ENCODE peak calls at places on chromosome 3, in ten cellular contexts. U, A, W, J, K, F, Z, M, O and G are unnamed samples.

GRCh38 chr3:141427764-141428163 is 59.1 kb upstream of the RASA2 start:
- DNase-seq in U (no peak), A (no peak), W (no peak), J (no peak), K (no peak), F (no peak), Z (no peak), M (no peak), O (no peak), G (no peak)

GRCh38 chr3:37453393-37454391 is 279.3 kb upstream of the LRRFIP2 start:
- DNase-seq in U (no peak), A (no peak), W (peak), J (peak), K (peak), F (no peak), Z (no peak), M (peak), O (no peak), G (no peak)

GRCh38 chr3:72234394-72234793 is 449.4 kb upstream of the PROK2 start:
- DNase-seq in U (no peak), A (peak), W (peak), J (no peak), K (no peak), F (peak), Z (peak), M (peak), O (peak), G (peak)

GRCh38 chr3:121748638-121749275 is 784 bp downstream of the GOLGB1 start:
- DNase-seq in U (peak), A (no peak), W (peak), J (no peak), K (peak), F (no peak), Z (peak), M (no peak), O (peak), G (no peak)

GRCh38 chr3:13610006-13610570 is 61.2 kb downstream of the FBLN2 start:
- DNase-seq in U (no peak), A (no peak), W (no peak), J (no peak), K (no peak), F (no peak), Z (no peak), M (no peak), O (no peak), G (no peak)

GRCh38 chr3:15300318-15301078 is 31.9 kb downstream of the SH3BP5 start:
- DNase-seq in U (no peak), A (no peak), W (peak), J (no peak), K (no peak), F (peak), Z (peak), M (peak), O (peak), G (no peak)

GRCh38 chr3:106183762-106184391 is 315.1 kb upstream of the CBLB start:
- DNase-seq in U (peak), A (peak), W (no peak), J (no peak), K (no peak), F (peak), Z (peak), M (no peak), O (peak), G (peak)

GRCh38 chr3:134449277-134449676 is 36.5 kb downstream of the ANAPC13 start:
- DNase-seq in U (peak), A (no peak), W (no peak), J (no peak), K (no peak), F (no peak), Z (peak), M (peak), O (no peak), G (no peak)

GRCh38 chr3:191328383-191328962 is 721 bp upstream of the CCDC50 start:
- DNase-seq in U (no peak), A (no peak), W (no peak), J (no peak), K (no peak), F (no peak), Z (peak), M (no peak), O (no peak), G (no peak)

GRCh38 chr3:22117751-22118346 is 366.8 kb upstream of the ZNF385D start:
- DNase-seq in U (no peak), A (peak), W (no peak), J (no peak), K (no peak), F (peak), Z (peak), M (no peak), O (peak), G (peak)

GRCh38 chr3:120353463-120353862 is 4.3 kb upstream of the LRRC58 start:
- DNase-seq in U (no peak), A (no peak), W (no peak), J (no peak), K (no peak), F (no peak), Z (no peak), M (no peak), O (no peak), G (no peak)

GRCh38 chr3:17800232-17800631 is 57.8 kb upstream of the TBC1D5 start:
- DNase-seq in U (peak), A (no peak), W (no peak), J (no peak), K (no peak), F (peak), Z (peak), M (no peak), O (no peak), G (no peak)

GRCh38 chr3:65979731-65980130 is 59.0 kb downstream of the MAGI1 start:
- DNase-seq in U (peak), A (peak), W (no peak), J (no peak), K (no peak), F (peak), Z (no peak), M (no peak), O (peak), G (no peak)

GRCh38 chr3:2686816-2687502 is 423.2 kb downstream of the IL5RA start:
- DNase-seq in U (no peak), A (no peak), W (no peak), J (no peak), K (no peak), F (no peak), Z (no peak), M (no peak), O (no peak), G (no peak)

GRCh38 chr3:10473581-10474438 is 31.6 kb downstream of the ATP2B2 start:
- DNase-seq in U (no peak), A (no peak), W (no peak), J (no peak), K (no peak), F (no peak), Z (no peak), M (no peak), O (no peak), G (no peak)

GRCh38 chr3:112718967-112719366 is 78.0 kb upstream of the CCDC80 start:
- DNase-seq in U (no peak), A (no peak), W (no peak), J (no peak), K (no peak), F (no peak), Z (no peak), M (no peak), O (no peak), G (no peak)

GRCh38 chr3:149239357-149239936 is 17.8 kb upstream of the CP start:
- DNase-seq in U (no peak), A (no peak), W (no peak), J (no peak), K (no peak), F (no peak), Z (no peak), M (no peak), O (no peak), G (no peak)

GRCh38 chr3:41041899-41042298 is 157.4 kb upstream of the CTNNB1 start:
- DNase-seq in U (no peak), A (no peak), W (no peak), J (no peak), K (no peak), F (no peak), Z (no peak), M (no peak), O (no peak), G (no peak)

GRCh38 chr3:177751770-177752169 is 554.5 kb upstream of the TBL1XR1 start:
- DNase-seq in U (no peak), A (no peak), W (no peak), J (no peak), K (no peak), F (no peak), Z (no peak), M (no peak), O (no peak), G (no peak)

GRCh38 chr3:60086811-60087210 is 1037.0 kb upstream of the CFAP20DC start:
- DNase-seq in U (peak), A (no peak), W (no peak), J (no peak), K (no peak), F (no peak), Z (peak), M (no peak), O (peak), G (no peak)

GRCh38 chr3:112759681-112760080 is 87.0 kb downstream of the CD200R1L start:
- DNase-seq in U (no peak), A (no peak), W (no peak), J (no peak), K (no peak), F (no peak), Z (no peak), M (no peak), O (peak), G (no peak)

GRCh38 chr3:149657796-149658443 is at the start of gene WWTR1:
- DNase-seq in U (peak), A (peak), W (peak), J (peak), K (peak), F (peak), Z (peak), M (peak), O (peak), G (peak)

GRCh38 chr3:106168941-106169340 is 300.1 kb upstream of the CBLB start:
- DNase-seq in U (no peak), A (no peak), W (no peak), J (no peak), K (no peak), F (no peak), Z (peak), M (no peak), O (no peak), G (no peak)

GRCh38 chr3:114496874-114497273 is 203.0 kb downstream of the TIGIT start:
- DNase-seq in U (peak), A (no peak), W (no peak), J (no peak), K (no peak), F (peak), Z (peak), M (no peak), O (peak), G (no peak)

GRCh38 chr3:169091196-169091595 is 572.3 kb downstream of the MECOM start:
- DNase-seq in U (peak), A (no peak), W (no peak), J (no peak), K (no peak), F (peak), Z (peak), M (no peak), O (peak), G (no peak)

GRCh38 chr3:134437211-134437752 is 48.5 kb downstream of the ANAPC13 start:
- DNase-seq in U (no peak), A (no peak), W (no peak), J (no peak), K (no peak), F (no peak), Z (peak), M (no peak), O (no peak), G (no peak)

GRCh38 chr3:154090116-154090420 is 31.1 kb upstream of the ARHGEF26 start:
- DNase-seq in U (peak), A (no peak), W (no peak), J (no peak), K (peak), F (no peak), Z (peak), M (no peak), O (no peak), G (no peak)

GRCh38 chr3:135918600-135918999 is 46.9 kb upstream of the PPP2R3A start:
- DNase-seq in U (no peak), A (no peak), W (no peak), J (no peak), K (no peak), F (no peak), Z (peak), M (no peak), O (peak), G (no peak)

GRCh38 chr3:86229775-86230094 is 761.2 kb downstream of the VGLL3 start:
- DNase-seq in U (no peak), A (no peak), W (no peak), J (no peak), K (no peak), F (no peak), Z (no peak), M (no peak), O (no peak), G (no peak)

GRCh38 chr3:78495326-78495725 is 1272.5 kb downstream of the ROBO1 start:
- DNase-seq in U (no peak), A (no peak), W (no peak), J (no peak), K (no peak), F (no peak), Z (no peak), M (no peak), O (no peak), G (no peak)

GRCh38 chr3:128998532-128998931 is 2.6 kb upstream of the EFCC1 start:
- DNase-seq in U (no peak), A (no peak), W (no peak), J (no peak), K (no peak), F (no peak), Z (no peak), M (no peak), O (no peak), G (no peak)

GRCh38 chr3:96354106-96354505 is 460.3 kb upstream of the EPHA6 start:
- DNase-seq in U (no peak), A (no peak), W (no peak), J (no peak), K (no peak), F (no peak), Z (no peak), M (no peak), O (no peak), G (no peak)

GRCh38 chr3:15428539-15428938 is 1.1 kb downstream of the EAF1 start:
- DNase-seq in U (peak), A (no peak), W (no peak), J (no peak), K (no peak), F (peak), Z (peak), M (no peak), O (peak), G (peak)

GRCh38 chr3:150319900-150320299 is 88.2 kb upstream of the TSC22D2 start:
- DNase-seq in U (peak), A (peak), W (no peak), J (no peak), K (no peak), F (peak), Z (peak), M (no peak), O (peak), G (peak)

DNA sequence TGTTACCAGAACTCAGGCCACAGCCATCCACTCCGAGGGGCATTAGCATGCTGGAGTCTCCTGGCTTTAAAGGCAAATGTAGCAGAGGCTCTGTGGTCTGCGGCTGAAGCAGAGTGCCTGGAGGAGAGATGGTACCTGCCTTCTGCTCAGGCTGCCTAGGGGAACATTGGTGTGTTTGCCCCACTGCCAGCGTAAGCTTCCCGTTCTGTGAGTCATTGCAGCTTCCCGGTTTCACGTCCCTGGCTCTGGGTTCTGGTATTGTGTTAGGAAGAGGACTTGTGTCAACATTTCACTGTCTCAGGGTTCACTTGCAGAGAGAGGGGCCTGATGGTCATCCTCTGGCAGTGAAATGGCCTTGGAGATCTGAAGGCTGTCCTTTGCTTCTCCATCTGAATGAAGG is 1.8 kb downstream of the GASK1A start:
- DNase-seq in U (no peak), A (no peak), W (peak), J (no peak), K (no peak), F (no peak), Z (peak), M (peak), O (no peak), G (no peak)
- H3K4me3 ChIP-seq in U (no peak), A (no peak), W (peak), J (no peak), K (peak), F (no peak), Z (no peak), M (peak), O (no peak), G (no peak)

DNA sequence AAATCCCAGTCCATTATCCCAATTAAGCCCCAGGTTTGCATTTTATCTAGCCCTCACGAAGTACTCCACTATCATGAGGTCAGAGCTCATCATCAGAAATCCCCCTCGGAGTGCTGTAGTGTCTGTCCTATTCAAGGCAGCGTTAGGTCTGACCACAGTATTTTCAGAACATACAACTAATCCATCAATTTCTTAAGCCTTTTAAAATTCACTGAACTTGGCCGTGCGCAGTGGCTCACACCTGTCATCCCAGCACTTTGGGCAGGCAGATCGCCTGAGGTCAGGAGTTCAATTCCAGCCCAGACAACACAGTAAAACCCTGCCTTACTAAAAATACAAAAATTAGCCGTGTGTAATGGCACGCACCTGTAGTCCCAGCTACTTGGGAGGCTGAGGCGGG is 11.9 kb downstream of the VGLL4 start:
- DNase-seq in U (no peak), A (no peak), W (no peak), J (no peak), K (no peak), F (no peak), Z (no peak), M (no peak), O (no peak), G (no peak)
- TF ChIP-seq CTCF in U (no peak), A (no peak), W (no peak), J (no peak), K (no peak), F (no peak), Z (no peak), M (no peak), O (no peak), G (no peak)

GRCh38 chr3:52769786-52770445 is 824 bp downstream of the NEK4 start:
- DNase-seq in U (no peak), A (no peak), W (no peak), J (peak), K (no peak), F (no peak), Z (peak), M (no peak), O (peak), G (no peak)

GRCh38 chr3:52770581-52771333 is at the start of gene NEK4:
- DNase-seq in U (peak), A (peak), W (peak), J (peak), K (peak), F (peak), Z (peak), M (peak), O (peak), G (peak)

GRCh38 chr3:52773361-52774065 is 2.8 kb upstream of the NEK4 start:
- DNase-seq in U (no peak), A (no peak), W (peak), J (peak), K (peak), F (no peak), Z (no peak), M (no peak), O (no peak), G (no peak)

GRCh38 chr3:52771334-52771681 is 568 bp upstream of the NEK4 start:
- DNase-seq in U (no peak), A (no peak), W (no peak), J (no peak), K (no peak), F (no peak), Z (no peak), M (no peak), O (no peak), G (no peak)

GRCh38 chr3:52771702-52772101 is 962 bp upstream of the NEK4 start:
- DNase-seq in U (no peak), A (no peak), W (peak), J (peak), K (no peak), F (no peak), Z (no peak), M (no peak), O (no peak), G (no peak)
- H3K4me3 ChIP-seq in U (no peak), A (no peak), W (no peak), J (peak), K (peak), F (no peak), Z (no peak), M (no peak), O (no peak), G (no peak)

GRCh38 chr3:49927798-49928197 is 1.8 kb downstream of the MON1A start:
- DNase-seq in U (no peak), A (no peak), W (no peak), J (no peak), K (no peak), F (no peak), Z (no peak), M (no peak), O (no peak), G (no peak)

GRCh38 chr3:49930241-49930690 is 655 bp upstream of the MON1A start:
- DNase-seq in U (no peak), A (no peak), W (no peak), J (no peak), K (no peak), F (no peak), Z (no peak), M (no peak), O (no peak), G (no peak)

GRCh38 chr3:49928511-49929017 is 1.0 kb downstream of the MON1A start:
- DNase-seq in U (no peak), A (no peak), W (no peak), J (no peak), K (no peak), F (no peak), Z (peak), M (no peak), O (no peak), G (no peak)

GRCh38 chr3:49929333-49930240 is at the start of gene MON1A:
- DNase-seq in U (peak), A (peak), W (peak), J (peak), K (peak), F (peak), Z (peak), M (peak), O (peak), G (no peak)

GRCh38 chr3:49930922-49931321 is 1.3 kb upstream of the MON1A start:
- DNase-seq in U (no peak), A (no peak), W (no peak), J (no peak), K (no peak), F (no peak), Z (no peak), M (no peak), O (no peak), G (no peak)
- TF ChIP-seq CTCF in U (no peak), A (no peak), W (no peak), J (no peak), K (no peak), F (no peak), Z (no peak), M (no peak), O (no peak), G (no peak)

DNA sequence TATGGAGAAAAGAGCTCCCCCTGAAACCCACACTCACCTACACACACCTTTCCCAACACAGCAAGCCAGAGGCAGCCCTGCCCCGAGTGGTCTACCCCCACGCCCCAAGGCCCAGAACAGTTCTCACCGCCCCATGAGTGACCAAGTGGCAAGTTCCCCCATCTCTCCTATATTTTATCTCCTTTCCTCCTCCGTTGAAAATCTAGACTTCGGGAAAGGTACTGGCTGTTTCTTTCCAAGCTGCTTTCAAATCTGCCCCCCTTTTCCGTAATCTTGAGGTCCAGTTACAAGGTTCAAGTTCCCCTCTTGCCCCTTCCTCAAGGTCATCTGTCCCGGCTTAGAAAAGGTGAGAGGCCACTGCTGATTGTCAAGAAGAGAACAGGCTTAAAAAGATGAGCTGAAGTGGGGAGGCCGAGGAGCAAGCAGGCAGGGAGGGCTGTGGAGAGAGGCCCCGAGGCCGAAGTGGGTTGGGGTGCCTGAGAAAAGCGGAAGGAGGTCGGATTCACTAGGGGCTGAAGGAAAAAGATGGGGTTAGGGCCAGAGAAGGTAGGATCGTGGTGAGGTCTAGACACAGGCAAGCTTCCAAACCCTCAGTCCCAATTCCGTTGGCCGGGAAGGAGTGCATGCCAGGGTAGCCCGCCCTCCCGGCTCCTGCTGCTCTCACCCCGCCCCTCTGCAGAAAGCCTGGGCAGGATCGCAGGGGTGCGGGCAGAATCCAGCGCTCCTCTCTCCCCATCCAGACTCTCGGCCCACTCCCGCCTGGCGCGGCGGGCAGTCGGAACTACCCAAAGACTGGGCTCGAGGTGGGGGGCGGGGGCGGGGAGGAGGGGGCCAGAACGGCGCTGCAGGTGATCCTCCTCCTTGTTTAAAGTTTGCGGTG is 1.7 kb downstream of the SEMA5B start:
- DNase-seq in U (no peak), A (no peak), W (no peak), J (no peak), K (peak), F (no peak), Z (no peak), M (peak), O (no peak), G (no peak)
- H3K4me3 ChIP-seq in U (no peak), A (no peak), W (peak), J (peak), K (peak), F (no peak), Z (peak), M (peak), O (peak), G (no peak)

GRCh38 chr3:158912188-158912587 is 110.3 kb downstream of the MFSD1 start:
- DNase-seq in U (no peak), A (no peak), W (no peak), J (no peak), K (no peak), F (no peak), Z (no peak), M (no peak), O (no peak), G (no peak)
- TF ChIP-seq CTCF in U (peak), A (no peak), W (no peak), J (no peak), K (no peak), F (no peak), Z (no peak), M (no peak), O (no peak), G (no peak)